ENCODE peak calls at places on chromosome 22, in five cellular contexts. Q is endothelial cell, Z is GM20000, Y is uterus, E is cardiac fibroblast. O is an unnamed sample.

GRCh38 chr22:48223488-48224190 is 1461.2 kb downstream of the TBC1D22A start:
- DNase-seq in Q (no peak), Z (no peak), Y (no peak), E (no peak), O (no peak)

GRCh38 chr22:30286813-30287625 is 2.3 kb downstream of the CASTOR1 start:
- DNase-seq in Q (peak; percentile 89), Z (peak; percentile 86), Y (peak; percentile 68), E (peak; percentile 57), O (peak; percentile 89)

GRCh38 chr22:27537481-27537891 is 264.1 kb downstream of the MN1 start:
- DNase-seq in Q (no peak), Z (no peak), Y (peak; percentile 73), E (no peak), O (no peak)

GRCh38 chr22:43227231-43227630 is 40.3 kb upstream of the TTLL12 start:
- DNase-seq in Q (no peak), Z (no peak), Y (no peak), E (no peak), O (no peak)

GRCh38 chr22:37169412-37169811 is 18.6 kb downstream of the C1QTNF6 start:
- DNase-seq in Q (no peak), Z (no peak), Y (peak; percentile 8), E (no peak), O (no peak)

GRCh38 chr22:29393019-29393608 is 4.7 kb upstream of the AP1B1 start:
- DNase-seq in Q (no peak), Z (no peak), Y (no peak), E (no peak), O (no peak)

GRCh38 chr22:43376765-43377485 is 33.8 kb upstream of the SCUBE1 start:
- DNase-seq in Q (no peak), Z (no peak), Y (no peak), E (no peak), O (no peak)

GRCh38 chr22:27554841-27555456 is 246.6 kb downstream of the MN1 start:
- DNase-seq in Q (no peak), Z (no peak), Y (no peak), E (peak; percentile 18), O (no peak)

GRCh38 chr22:48640890-48641771 is 1186.5 kb downstream of the BRD1 start:
- DNase-seq in Q (no peak), Z (no peak), Y (no peak), E (no peak), O (no peak)

GRCh38 chr22:24942301-24942700 is 4.2 kb downstream of the LHFPL7 start:
- DNase-seq in Q (no peak), Z (no peak), Y (no peak), E (no peak), O (no peak)

GRCh38 chr22:26669060-26669481 is 11.7 kb downstream of the MIAT start:
- DNase-seq in Q (peak; percentile 73), Z (no peak), Y (no peak), E (peak; percentile 51), O (no peak)

GRCh38 chr22:31329453-31330215 is 16.5 kb downstream of the PATZ1 start:
- DNase-seq in Q (no peak), Z (no peak), Y (no peak), E (no peak), O (no peak)

GRCh38 chr22:40036591-40037225 is 42.0 kb downstream of the FAM83F start:
- DNase-seq in Q (peak; percentile 74), Z (peak; percentile 77), Y (no peak), E (peak; percentile 82), O (peak; percentile 63)

GRCh38 chr22:38068641-38069371 is 11.6 kb downstream of the PICK1 start:
- DNase-seq in Q (no peak), Z (no peak), Y (no peak), E (no peak), O (no peak)

GRCh38 chr22:33803883-33804282 is 116.4 kb downstream of the LARGE1 start:
- DNase-seq in Q (no peak), Z (no peak), Y (no peak), E (no peak), O (no peak)

GRCh38 chr22:21624120-21624879 is 5.5 kb downstream of the YDJC start:
- DNase-seq in Q (peak; percentile 63), Z (no peak), Y (no peak), E (peak; percentile 26), O (no peak)

GRCh38 chr22:33112606-33113005 is 54.4 kb upstream of the SYN3 start:
- DNase-seq in Q (no peak), Z (no peak), Y (no peak), E (no peak), O (no peak)

GRCh38 chr22:26762503-26763170 is 105.2 kb downstream of the MIAT start:
- DNase-seq in Q (no peak), Z (no peak), Y (no peak), E (no peak), O (no peak)

GRCh38 chr22:35952576-35952975 is 76.0 kb downstream of the RBFOX2 start:
- DNase-seq in Q (no peak), Z (no peak), Y (no peak), E (no peak), O (no peak)

GRCh38 chr22:50488006-50488677 is 1.5 kb downstream of the MIOX start:
- DNase-seq in Q (no peak), Z (no peak), Y (no peak), E (no peak), O (peak; percentile 43)

GRCh38 chr22:40046126-40046525 is 51.4 kb downstream of the FAM83F start:
- DNase-seq in Q (no peak), Z (no peak), Y (no peak), E (no peak), O (no peak)

GRCh38 chr22:31947296-31947695 is 3.0 kb downstream of the YWHAH start:
- DNase-seq in Q (no peak), Z (peak; percentile 63), Y (no peak), E (peak; percentile 47), O (no peak)

GRCh38 chr22:30519842-30520425 is 14.4 kb upstream of the SEC14L4 start:
- DNase-seq in Q (no peak), Z (no peak), Y (no peak), E (no peak), O (no peak)

GRCh38 chr22:25475554-25476022 is 88.9 kb upstream of the GRK3 start:
- DNase-seq in Q (no peak), Z (no peak), Y (no peak), E (peak; percentile 27), O (no peak)

GRCh38 chr22:27662359-27663030 is 139.1 kb downstream of the MN1 start:
- DNase-seq in Q (no peak), Z (no peak), Y (peak; percentile 53), E (no peak), O (no peak)

GRCh38 chr22:20173246-20173645 is 22.4 kb upstream of the CCDC188 start:
- DNase-seq in Q (no peak), Z (no peak), Y (no peak), E (no peak), O (no peak)

GRCh38 chr22:20173720-20174119 is 22.9 kb upstream of the CCDC188 start:
- DNase-seq in Q (no peak), Z (no peak), Y (no peak), E (no peak), O (no peak)

GRCh38 chr22:20176421-20177060 is 25.7 kb upstream of the CCDC188 start:
- DNase-seq in Q (no peak), Z (no peak), Y (no peak), E (no peak), O (no peak)

GRCh38 chr22:20175597-20175900 is 24.7 kb upstream of the CCDC188 start:
- DNase-seq in Q (no peak), Z (no peak), Y (no peak), E (no peak), O (no peak)

DNA sequence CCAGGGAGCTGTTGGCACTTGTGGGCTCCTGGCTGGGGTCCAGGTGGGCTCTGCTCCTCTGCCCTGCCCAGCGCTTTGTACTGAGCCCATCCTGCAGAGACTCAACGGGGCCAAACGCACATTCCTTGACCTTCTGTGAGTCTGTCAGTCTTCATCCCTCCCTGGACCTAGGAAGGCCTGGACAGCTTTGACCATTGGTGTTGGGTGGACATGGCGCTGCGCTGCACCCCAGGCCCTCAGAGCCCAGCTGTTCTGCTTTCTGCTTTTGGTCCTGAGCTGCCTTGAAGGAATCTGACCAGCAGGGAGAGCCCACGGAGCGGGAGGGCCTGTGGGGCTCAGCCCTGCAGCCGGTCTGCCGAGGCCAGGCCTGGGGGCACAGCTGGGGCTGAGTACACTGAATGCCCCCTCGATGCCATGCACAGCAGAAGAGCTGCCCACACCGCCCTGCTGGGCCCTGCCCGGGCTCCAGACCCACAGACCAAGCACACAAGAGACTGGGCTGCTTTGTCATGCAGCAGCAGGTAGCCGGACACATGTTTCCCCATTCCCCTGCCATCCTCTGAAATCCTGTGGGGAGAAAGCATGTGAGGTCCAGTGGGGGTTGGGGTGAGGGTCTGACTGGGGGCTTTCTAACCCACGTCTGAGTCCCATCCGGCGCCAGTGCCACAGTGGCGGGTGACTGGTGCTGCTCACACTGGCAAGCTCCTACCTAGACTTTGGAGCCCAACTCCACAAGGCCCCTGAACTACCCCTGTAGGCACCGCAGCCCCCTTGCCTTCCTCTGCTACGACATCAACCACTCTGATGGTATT is 24.1 kb upstream of the CCDC188 start:
- DNase-seq in Q (peak; percentile 45), Z (no peak), Y (no peak), E (peak; percentile 31), O (no peak)
- TF ChIP-seq CTCF in Q (no peak), Z (no peak), Y (no peak), E (peak; percentile 55), O (no peak)

GRCh38 chr22:44828193-44828592 is 75.8 kb downstream of the ARHGAP8 start:
- DNase-seq in Q (peak; percentile 67), Z (peak; percentile 71), Y (no peak), E (peak; percentile 2), O (peak; percentile 18)
- TF ChIP-seq CTCF in Q (peak; percentile 70), Z (no peak), Y (no peak), E (peak; percentile 34), O (peak; percentile 57)

GRCh38 chr22:17792289-17792688 is 18.0 kb upstream of the BID start:
- DNase-seq in Q (no peak), Z (no peak), Y (no peak), E (no peak), O (no peak)
- TF ChIP-seq CTCF in Q (no peak), Z (no peak), Y (no peak), E (no peak), O (no peak)

GRCh38 chr22:23789638-23790037 is 2.9 kb downstream of the SMARCB1 start:
- DNase-seq in Q (no peak), Z (peak; percentile 6), Y (no peak), E (no peak), O (no peak)
- TF ChIP-seq CTCF in Q (no peak), Z (no peak), Y (no peak), E (no peak), O (no peak)

GRCh38 chr22:41598891-41599635 is 9.4 kb upstream of the PMM1 start:
- DNase-seq in Q (no peak), Z (no peak), Y (no peak), E (no peak), O (no peak)
- TF ChIP-seq CTCF in Q (no peak), Z (no peak), Y (no peak), E (no peak), O (no peak)

DNA sequence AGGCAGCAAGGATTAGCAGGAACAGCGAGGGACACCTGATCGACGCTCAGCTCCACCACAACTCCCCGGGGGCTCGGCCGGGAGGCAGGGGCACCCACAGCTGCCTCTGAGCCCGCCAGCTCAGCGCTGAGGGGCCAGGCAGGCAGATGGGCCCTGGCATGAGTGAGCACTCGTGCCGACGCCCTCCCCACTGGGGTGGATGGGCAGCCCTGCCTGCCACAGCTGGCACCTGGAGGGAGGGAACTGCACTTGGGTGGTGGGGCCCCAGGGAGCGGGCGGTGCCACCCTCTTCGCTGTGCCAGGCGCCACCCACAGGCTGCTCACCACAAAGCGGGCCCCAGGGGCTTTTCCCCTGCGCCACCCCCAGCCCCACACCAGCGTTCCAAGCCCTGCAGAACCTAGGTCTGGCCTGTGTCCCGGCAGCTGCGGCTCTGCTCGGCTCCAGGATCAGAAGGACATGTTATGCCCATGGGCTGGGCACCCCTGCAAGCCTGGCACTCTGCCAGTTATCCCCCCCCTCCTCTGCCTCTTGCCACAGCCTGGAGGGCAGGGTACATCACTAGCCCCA is 28.8 kb downstream of the WNT7B start:
- DNase-seq in Q (no peak), Z (no peak), Y (no peak), E (no peak), O (no peak)
- TF ChIP-seq CTCF in Q (no peak), Z (no peak), Y (no peak), E (no peak), O (no peak)

O was measured in CD14-positive monocyte.